ENCODE peak calls at places on chromosomes 4 and X, in nine cellular contexts. V is stomach, C is suprapubic skin, U is HepG2, A is K562, Z is breast epithelium, G is endothelial cell of umbilical vein, M is GM12891, W is upper lobe of left lung. B is an unnamed sample.

GRCh38 chrX:140431521-140431920 is 73.3 kb downstream of the SOX3 start:
- DNase-seq in V (no peak), C (no peak), U (no peak), A (no peak), Z (no peak), G (no peak), M (no peak), W (no peak), B (no peak)

GRCh38 chr4:100294356-100294755 is 104.1 kb upstream of the DDIT4L start:
- DNase-seq in V (no peak), C (no peak), U (no peak), A (no peak), Z (no peak), G (no peak), M (no peak), W (no peak), B (no peak)

GRCh38 chrX:130171446-130172126 is at the start of gene RAB33A:
- DNase-seq in V (no peak), C (no peak), U (no peak), A (no peak), Z (no peak), G (no peak), M (no peak), W (peak), B (no peak)

GRCh38 chr4:182795446-182796238 is 121.5 kb downstream of the DCTD start:
- DNase-seq in V (peak), C (no peak), U (no peak), A (no peak), Z (no peak), G (no peak), M (no peak), W (no peak), B (no peak)

GRCh38 chr4:140112576-140112975 is 41.4 kb downstream of the MAML3 start:
- DNase-seq in V (no peak), C (no peak), U (no peak), A (no peak), Z (no peak), G (no peak), M (no peak), W (no peak), B (no peak)

GRCh38 chr4:19969492-19969891 is 282.2 kb upstream of the SLIT2 start:
- DNase-seq in V (no peak), C (no peak), U (no peak), A (no peak), Z (no peak), G (no peak), M (no peak), W (no peak), B (no peak)

GRCh38 chr4:174474457-174475075 is 47.7 kb downstream of the HPGD start:
- DNase-seq in V (no peak), C (no peak), U (no peak), A (no peak), Z (no peak), G (no peak), M (no peak), W (no peak), B (no peak)

GRCh38 chrX:1870421-1870820 is 255.6 kb downstream of the ASMT start:
- DNase-seq in V (no peak), C (no peak), U (no peak), A (no peak), Z (no peak), G (no peak), M (no peak), W (no peak), B (no peak)

GRCh38 chrX:24113161-24113560 is 36.4 kb upstream of the ZFX start:
- DNase-seq in V (no peak), C (no peak), U (no peak), A (no peak), Z (no peak), G (no peak), M (no peak), W (no peak), B (no peak)

GRCh38 chr4:41050840-41051775 is 163.2 kb downstream of the APBB2 start:
- DNase-seq in V (no peak), C (no peak), U (no peak), A (no peak), Z (no peak), G (peak), M (no peak), W (no peak), B (no peak)
- TF ChIP-seq POLR2AphosphoS5 in V (no peak), C (no peak), U (no peak), A (no peak), Z (no peak), G (peak), M (no peak), W (no peak), B (no peak)

GRCh38 chr4:121668368-121669162 is 28.2 kb downstream of the ANXA5 start:
- DNase-seq in V (no peak), C (no peak), U (no peak), A (no peak), Z (no peak), G (no peak), M (no peak), W (no peak), B (no peak)
- TF ChIP-seq POLR2AphosphoS5 in V (no peak), C (no peak), U (no peak), A (no peak), Z (no peak), G (no peak), M (no peak), W (no peak), B (no peak)

GRCh38 chr4:168645933-168646768 is 149.3 kb downstream of the PALLD start:
- DNase-seq in V (no peak), C (no peak), U (no peak), A (no peak), Z (no peak), G (no peak), M (no peak), W (no peak), B (no peak)

GRCh38 chr4:168643796-168644159 is 146.9 kb downstream of the PALLD start:
- DNase-seq in V (no peak), C (no peak), U (no peak), A (no peak), Z (no peak), G (no peak), M (no peak), W (no peak), B (no peak)

GRCh38 chr4:168641811-168642140 is 144.9 kb downstream of the PALLD start:
- DNase-seq in V (no peak), C (no peak), U (no peak), A (no peak), Z (no peak), G (no peak), M (no peak), W (no peak), B (no peak)

GRCh38 chr4:168639914-168640313 is 143.1 kb downstream of the PALLD start:
- DNase-seq in V (no peak), C (no peak), U (no peak), A (no peak), Z (no peak), G (no peak), M (no peak), W (no peak), B (no peak)

DNA sequence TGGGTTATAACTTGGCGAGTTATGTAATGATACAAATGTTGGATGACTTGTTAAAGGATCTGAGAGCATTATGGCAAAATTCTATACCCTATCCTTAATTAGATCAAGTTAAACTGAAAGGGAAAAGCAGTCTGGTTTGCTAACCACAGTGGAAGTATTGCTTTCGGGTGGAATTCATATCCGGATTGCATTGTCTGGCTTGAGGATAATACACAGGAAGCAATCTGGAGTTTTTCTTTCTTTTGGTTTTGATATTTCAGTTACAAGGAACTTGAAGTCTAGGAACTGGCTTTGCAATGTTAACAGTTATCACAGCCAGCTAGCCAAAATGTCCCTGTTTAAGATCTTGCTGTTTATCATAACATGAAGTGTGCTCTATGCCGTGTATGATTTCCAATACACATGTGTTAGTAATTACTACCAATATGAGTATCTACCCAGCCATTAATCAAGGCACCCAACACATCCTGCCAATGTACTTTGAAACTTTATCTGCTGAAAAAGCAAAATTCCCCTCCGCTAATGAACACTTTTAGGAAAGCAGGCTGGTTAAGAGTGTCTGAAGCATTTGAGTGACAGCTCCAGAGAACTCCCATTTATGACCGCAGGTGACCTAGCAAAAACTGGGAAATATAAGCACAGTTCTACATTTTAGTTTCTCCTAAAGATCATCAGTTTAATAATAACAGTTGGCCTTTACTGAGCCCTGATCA is 146.4 kb downstream of the PALLD start:
- DNase-seq in V (no peak), C (no peak), U (no peak), A (no peak), Z (no peak), G (peak), M (no peak), W (no peak), B (no peak)
- TF ChIP-seq POLR2AphosphoS5 in V (no peak), C (no peak), U (no peak), A (no peak), Z (no peak), G (no peak), M (no peak), W (no peak), B (no peak)

GRCh38 chr4:41538887-41539498 is 1.0 kb downstream of the LIMCH1 start:
- DNase-seq in V (no peak), C (no peak), U (no peak), A (no peak), Z (no peak), G (peak), M (no peak), W (no peak), B (no peak)

GRCh38 chr4:41539711-41540110 is 1.8 kb downstream of the LIMCH1 start:
- DNase-seq in V (no peak), C (no peak), U (no peak), A (no peak), Z (no peak), G (no peak), M (no peak), W (no peak), B (no peak)

GRCh38 chr4:41537267-41537890 is 578 bp upstream of the LIMCH1 start:
- DNase-seq in V (no peak), C (no peak), U (no peak), A (no peak), Z (no peak), G (no peak), M (no peak), W (no peak), B (no peak)

GRCh38 chr4:41535911-41536361 is 2.0 kb upstream of the LIMCH1 start:
- DNase-seq in V (no peak), C (no peak), U (no peak), A (no peak), Z (no peak), G (peak), M (no peak), W (no peak), B (no peak)

DNA sequence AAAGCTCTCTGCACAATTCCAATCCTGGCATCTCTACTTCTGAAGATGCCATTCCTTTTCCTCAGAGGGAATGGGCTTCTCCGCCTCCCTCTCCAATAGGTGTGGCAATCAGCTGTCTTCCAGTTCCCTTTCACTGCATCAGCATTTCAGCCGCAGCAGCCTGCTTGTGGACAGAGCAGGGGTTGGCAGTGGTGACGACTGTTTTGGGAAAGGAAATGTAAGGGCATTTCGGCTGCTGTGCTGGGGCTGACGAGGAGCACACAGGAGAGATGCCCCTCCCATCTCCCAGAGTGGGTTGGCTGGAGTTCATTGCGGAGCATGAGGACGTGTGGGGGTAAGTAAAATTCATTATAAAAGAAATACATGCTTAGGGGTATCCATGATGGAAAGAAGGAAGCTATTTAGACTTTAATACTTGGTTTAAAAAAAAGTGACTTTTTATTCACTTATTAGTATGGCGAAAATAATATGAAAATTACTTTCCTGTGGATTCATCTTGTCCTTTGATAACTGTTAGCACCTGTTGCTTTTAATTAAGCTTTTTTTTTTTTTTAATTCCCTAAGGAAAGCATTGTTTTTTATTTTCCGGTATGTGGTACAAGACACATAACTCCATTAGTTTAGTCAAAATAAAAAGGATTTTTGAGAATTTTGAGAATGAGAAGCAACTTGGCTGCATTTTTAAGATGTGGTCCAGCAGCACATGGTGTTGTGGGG is at the start of gene LIMCH1:
- DNase-seq in V (no peak), C (peak), U (no peak), A (no peak), Z (no peak), G (no peak), M (no peak), W (no peak), B (no peak)
- TF ChIP-seq POLR2AphosphoS5 in V (no peak), C (no peak), U (no peak), A (no peak), Z (no peak), G (no peak), M (no peak), W (peak), B (peak)

DNA sequence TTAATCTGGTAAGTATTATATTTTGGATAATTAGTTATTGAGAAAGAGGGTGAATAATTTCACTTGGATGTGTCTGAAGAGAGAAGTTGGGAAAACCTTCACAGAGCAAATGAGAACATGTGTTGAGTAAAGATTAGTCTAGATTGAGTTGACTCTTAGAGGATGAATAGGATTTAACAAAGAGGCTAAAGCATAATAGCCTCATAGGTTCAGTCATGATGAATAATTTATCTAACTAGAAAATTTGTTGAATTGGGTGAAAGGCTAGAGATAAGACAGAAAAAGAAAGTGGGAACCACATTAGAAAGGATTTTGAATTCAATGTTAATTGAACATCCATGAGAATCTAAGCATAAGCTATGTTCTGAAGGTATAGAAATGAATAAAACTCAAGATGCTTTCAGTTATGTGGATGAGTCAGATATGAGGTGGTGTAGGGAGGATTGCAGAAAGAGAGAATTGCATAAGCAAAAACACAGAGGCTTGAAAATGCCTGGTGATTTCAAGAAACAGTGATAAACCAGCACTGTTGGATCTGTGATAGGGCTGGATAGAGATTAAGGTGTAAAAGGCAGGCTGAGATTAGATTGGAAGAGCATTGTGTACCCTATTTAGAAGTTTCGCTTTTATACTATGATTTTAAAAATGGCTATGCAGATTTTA is 207.6 kb upstream of the NR3C2 start:
- DNase-seq in V (no peak), C (no peak), U (no peak), A (no peak), Z (no peak), G (no peak), M (no peak), W (no peak), B (no peak)
- TF ChIP-seq POLR2AphosphoS5 in V (no peak), C (no peak), U (no peak), A (no peak), Z (no peak), G (no peak), M (no peak), W (no peak), B (no peak)

DNA sequence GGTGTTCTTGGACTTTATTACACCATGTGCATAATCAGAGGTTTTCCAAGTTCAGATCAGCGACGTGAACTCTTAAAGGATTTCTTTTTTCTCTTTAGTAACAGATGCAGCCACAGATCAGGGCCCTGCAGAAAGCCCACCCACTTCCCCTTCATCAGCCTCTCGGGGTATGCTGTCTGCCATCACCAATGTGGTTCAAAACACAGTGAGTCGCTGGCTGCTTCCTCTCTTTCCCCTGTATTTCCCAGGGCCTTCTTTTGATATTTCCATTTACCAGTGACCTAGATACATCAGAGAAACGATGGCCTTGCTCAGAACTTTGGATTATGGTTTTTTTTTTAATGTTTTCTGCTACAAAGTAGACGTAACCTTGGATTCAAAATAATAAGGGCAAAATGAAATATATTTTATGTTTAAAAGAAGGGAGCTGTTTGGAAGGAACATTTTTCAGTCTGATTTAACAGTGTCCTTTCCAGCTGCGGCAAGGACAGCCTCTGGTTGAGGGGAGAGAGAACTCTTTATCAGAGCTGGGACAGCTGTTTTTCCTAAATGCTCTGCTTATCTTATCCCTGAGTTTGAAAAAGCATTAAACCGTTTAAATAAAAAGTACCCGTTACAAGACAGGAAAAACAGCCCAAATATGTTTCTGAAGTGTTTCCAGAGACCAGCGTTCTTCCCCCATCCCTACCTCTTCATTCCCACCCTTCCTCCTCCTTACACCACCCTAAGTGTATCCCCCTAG is 38.2 kb downstream of the FAM114A1 start:
- DNase-seq in V (no peak), C (no peak), U (no peak), A (no peak), Z (no peak), G (no peak), M (no peak), W (no peak), B (no peak)
- TF ChIP-seq POLR2AphosphoS5 in V (no peak), C (no peak), U (no peak), A (no peak), Z (no peak), G (no peak), M (no peak), W (no peak), B (no peak)